ENCODE peak calls at places on chromosomes 6 and 20, in seven cellular contexts. U is breast epithelium; M is activated CD4-positive, alpha-beta T cell treated with anti-CD3 and anti-CD28 coated beads, Interleukin-2, amount 50 U/mL, for 48 hours; T is GM20000; P is NB4; Q is BE2C; I is PC-3. J is an unnamed sample.

GRCh38 chr6:135270676-135271536 is 89.8 kb downstream of the MYB start:
- DNase-seq in Q (no peak), I (peak), T (no peak), U (peak), M (no peak), P (no peak), J (no peak)

GRCh38 chr20:58852559-58853271 is at the start of gene GNAS:
- DNase-seq in M (peak), U (no peak), Q (peak), I (peak), P (peak), T (peak), J (peak)

GRCh38 chr6:147274776-147275175 is 70.6 kb downstream of the STXBP5 start:
- DNase-seq in P (no peak), M (no peak), T (no peak), U (no peak), Q (no peak), I (no peak), J (no peak)

GRCh38 chr20:57660510-57661199 is 40.4 kb upstream of the ZBP1 start:
- DNase-seq in I (no peak), U (peak), T (no peak), Q (no peak), P (no peak), M (no peak), J (peak)

GRCh38 chr20:1034420-1034799 is 32.3 kb upstream of the RSPO4 start:
- DNase-seq in U (no peak), P (no peak), I (no peak), T (no peak), Q (no peak), M (no peak), J (no peak)

GRCh38 chr6:151723152-151723551 is 84.3 kb upstream of the ESR1 start:
- DNase-seq in T (peak), I (no peak), P (no peak), Q (no peak), U (no peak), M (peak), J (no peak)

GRCh38 chr6:79601020-79601609 is 30.0 kb upstream of the SH3BGRL2 start:
- DNase-seq in M (no peak), T (no peak), U (no peak), Q (no peak), I (peak), P (no peak), J (no peak)

GRCh38 chr20:3452690-3453089 is 18.1 kb upstream of the ATRN start:
- DNase-seq in Q (no peak), M (no peak), I (peak), U (no peak), P (peak), T (no peak), J (no peak)

GRCh38 chr6:11017090-11017489 is 27.0 kb downstream of the ELOVL2 start:
- DNase-seq in M (no peak), Q (no peak), P (no peak), I (no peak), T (no peak), U (no peak), J (no peak)

GRCh38 chr20:17345321-17345720 is 118.5 kb downstream of the PCSK2 start:
- DNase-seq in U (no peak), I (no peak), M (no peak), Q (no peak), T (no peak), P (no peak), J (no peak)

GRCh38 chr20:47704746-47705496 is 80.4 kb downstream of the SULF2 start:
- DNase-seq in P (peak), M (no peak), I (no peak), Q (no peak), T (no peak), U (no peak), J (no peak)

GRCh38 chr6:31178143-31179041 is 7.9 kb upstream of the POU5F1 start:
- DNase-seq in Q (no peak), P (no peak), M (no peak), U (no peak), T (no peak), I (no peak), J (no peak)

GRCh38 chr6:143999406-143999805 is 8.7 kb downstream of the PLAGL1 start:
- DNase-seq in U (no peak), T (no peak), Q (no peak), P (no peak), I (peak), M (no peak), J (no peak)

GRCh38 chr6:12555781-12556180 is 160.8 kb upstream of the PHACTR1 start:
- DNase-seq in Q (no peak), M (no peak), I (no peak), P (no peak), T (no peak), U (no peak), J (no peak)

GRCh38 chr6:154249499-154250298 is 106.9 kb downstream of the IPCEF1 start:
- DNase-seq in I (no peak), Q (no peak), U (no peak), T (peak), M (no peak), P (peak), J (peak)

GRCh38 chr6:163386329-163386910 is 28.1 kb upstream of the QKI start:
- DNase-seq in M (no peak), P (no peak), I (no peak), T (no peak), Q (no peak), U (no peak), J (no peak)